ENCODE peak calls at places on chromosomes 7 and 10, in nine cellular contexts. Z is heart left ventricle, D is HFFc6, H is kidney, A is fibroblast of lung, G is neural crest cell, X is fibroblast of villous mesenchyme, E is left ventricle myocardium inferior, S is activated B cell treated with CpG ODN at 0.5 μM for 24 hours. J is an unnamed sample.

GRCh38 chr7:19969859-19970493 is 196.6 kb upstream of the TMEM196 start:
- DNase-seq in Z (no peak), D (no peak), H (no peak), A (peak), G (no peak), X (no peak), E (no peak), S (no peak), J (no peak)

GRCh38 chr7:124155400-124156022 is 122.6 kb upstream of the TMEM229A start:
- DNase-seq in Z (no peak), D (no peak), H (no peak), A (peak), G (no peak), X (peak), E (no peak), S (no peak), J (no peak)

GRCh38 chr7:22357311-22358175 is 589 bp upstream of the RAPGEF5 start:
- DNase-seq in Z (no peak), D (no peak), H (no peak), A (peak), G (peak), X (peak), E (no peak), S (no peak), J (no peak)

GRCh38 chr7:83166-83840 is 109.1 kb upstream of the FAM20C start:
- DNase-seq in Z (no peak), D (no peak), H (no peak), A (no peak), G (no peak), X (no peak), E (no peak), S (no peak), J (no peak)

GRCh38 chr10:9853405-9854010 is 1164.2 kb upstream of the CELF2 start:
- DNase-seq in Z (peak), D (no peak), H (no peak), A (peak), G (no peak), X (peak), E (peak), S (no peak), J (no peak)

GRCh38 chr7:116724560-116725231 is 52.7 kb downstream of the MET start:
- DNase-seq in Z (no peak), D (no peak), H (no peak), A (no peak), G (no peak), X (peak), E (no peak), S (no peak), J (no peak)

GRCh38 chr10:77641788-77642397 is 4.3 kb upstream of the KCNMA1 start:
- DNase-seq in Z (peak), D (peak), H (no peak), A (peak), G (peak), X (peak), E (no peak), S (no peak), J (no peak)

GRCh38 chr7:55546826-55547225 is 25.5 kb downstream of the VOPP1 start:
- DNase-seq in Z (peak), D (peak), H (no peak), A (peak), G (no peak), X (peak), E (peak), S (no peak), J (peak)

GRCh38 chr10:117094856-117095255 is 43.2 kb downstream of the VAX1 start:
- DNase-seq in Z (no peak), D (no peak), H (no peak), A (no peak), G (no peak), X (no peak), E (no peak), S (no peak), J (no peak)

GRCh38 chr10:28530751-28531150 is 2.2 kb upstream of the WAC start:
- DNase-seq in Z (no peak), D (peak), H (no peak), A (peak), G (no peak), X (no peak), E (no peak), S (no peak), J (no peak)

GRCh38 chr10:28532223-28532508 is 752 bp upstream of the WAC start:
- DNase-seq in Z (no peak), D (peak), H (no peak), A (peak), G (no peak), X (peak), E (no peak), S (no peak), J (no peak)

GRCh38 chr10:28533571-28534304 is 820 bp downstream of the WAC start:
- DNase-seq in Z (peak), D (peak), H (peak), A (peak), G (peak), X (peak), E (peak), S (peak), J (peak)

GRCh38 chr10:28533315-28533564 is 322 bp downstream of the WAC start:
- DNase-seq in Z (no peak), D (no peak), H (no peak), A (no peak), G (no peak), X (no peak), E (no peak), S (no peak), J (no peak)

GRCh38 chr10:28532509-28533314 is at the start of gene WAC:
- DNase-seq in Z (peak), D (peak), H (peak), A (peak), G (peak), X (peak), E (peak), S (peak), J (peak)
- TF ChIP-seq CTCF in Z (no peak), D (peak), H (no peak), A (no peak), G (peak), X (no peak), E (no peak), S (no peak), J (peak)

GRCh38 chr10:31709028-31709427 is 219.6 kb downstream of the ARHGAP12 start:
- DNase-seq in Z (no peak), D (no peak), H (no peak), A (no peak), G (no peak), X (no peak), E (no peak), S (no peak), J (no peak)
- TF ChIP-seq CTCF in Z (peak), D (peak), H (no peak), A (no peak), G (no peak), X (no peak), E (peak), S (no peak), J (no peak)

DNA sequence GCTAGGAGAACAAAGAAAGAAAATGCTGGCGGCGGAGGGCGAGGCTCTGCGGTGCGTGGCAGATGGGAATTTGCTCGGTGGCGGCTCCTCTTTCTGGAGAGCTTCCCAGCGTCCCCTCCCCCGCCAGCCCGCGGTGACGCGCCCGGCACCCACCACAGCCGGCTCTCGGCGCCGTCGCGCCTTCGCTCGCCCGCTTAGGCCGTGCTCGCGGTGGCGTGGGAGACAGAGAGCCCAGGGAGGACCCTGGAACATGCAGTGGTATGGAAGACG is 609 bp upstream of the CSGALNACT2 start:
- DNase-seq in Z (peak), D (peak), H (peak), A (peak), G (peak), X (peak), E (peak), S (peak), J (no peak)
- TF ChIP-seq CTCF in Z (peak), D (no peak), H (no peak), A (no peak), G (no peak), X (no peak), E (no peak), S (no peak), J (no peak)

GRCh38 chr10:73095479-73096021 is 1.1 kb downstream of the P4HA1 start:
- DNase-seq in Z (peak), D (peak), H (no peak), A (peak), G (peak), X (peak), E (peak), S (peak), J (no peak)

GRCh38 chr10:73094986-73095478 is 1.6 kb downstream of the P4HA1 start:
- DNase-seq in Z (no peak), D (no peak), H (no peak), A (no peak), G (no peak), X (no peak), E (no peak), S (no peak), J (no peak)

GRCh38 chr10:73097305-73097670 is 622 bp upstream of the P4HA1 start:
- DNase-seq in Z (no peak), D (no peak), H (no peak), A (no peak), G (no peak), X (no peak), E (no peak), S (no peak), J (no peak)

GRCh38 chr10:73096041-73096451 is 620 bp downstream of the P4HA1 start:
- DNase-seq in Z (peak), D (peak), H (peak), A (peak), G (peak), X (peak), E (peak), S (peak), J (peak)

GRCh38 chr10:73096452-73097304 is at the start of gene P4HA1:
- DNase-seq in Z (peak), D (peak), H (peak), A (peak), G (peak), X (peak), E (peak), S (peak), J (peak)
- TF ChIP-seq CTCF in Z (peak), D (peak), H (peak), A (peak), G (peak), X (peak), E (peak), S (peak), J (peak)

DNA sequence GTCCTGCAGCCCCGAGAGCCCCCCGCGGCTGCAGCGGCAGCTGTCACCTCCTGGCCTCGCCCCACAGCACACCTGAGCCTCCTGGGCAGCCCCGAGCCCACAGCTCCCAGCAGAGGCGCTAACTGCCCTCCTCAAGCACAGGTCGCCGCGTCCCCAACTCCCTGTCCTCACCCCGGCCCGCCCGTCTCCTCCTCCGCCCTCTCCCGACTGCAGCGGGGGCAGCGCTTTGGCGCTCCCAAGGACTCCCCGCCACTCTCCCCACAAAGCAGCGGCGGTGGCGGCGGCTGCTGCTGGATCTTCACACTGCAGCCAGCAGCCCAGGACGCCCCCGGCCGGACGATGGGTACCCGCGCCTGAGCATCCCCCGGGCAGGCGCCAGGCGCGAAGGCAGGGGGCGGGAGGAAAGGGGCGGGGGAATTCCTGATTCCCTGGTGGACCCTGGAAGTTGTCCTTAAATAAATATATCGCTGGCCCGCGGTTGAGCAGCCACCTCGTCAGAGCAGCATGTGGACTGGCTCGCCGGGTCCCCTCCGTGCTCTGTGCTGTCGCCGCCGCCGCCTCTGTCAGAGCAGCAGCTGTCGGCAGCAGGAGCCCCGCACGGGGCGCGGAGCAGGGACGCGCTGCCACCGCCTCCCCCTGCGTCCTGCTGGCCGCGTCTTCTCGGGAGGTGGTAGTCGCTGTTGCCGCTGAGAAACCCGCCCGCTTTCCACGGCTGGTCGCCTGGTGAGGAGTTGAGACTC is at the start of gene ZNF804B:
- DNase-seq in Z (no peak), D (no peak), H (peak), A (no peak), G (peak), X (no peak), E (peak), S (no peak), J (no peak)
- TF ChIP-seq CTCF in Z (no peak), D (no peak), H (no peak), A (no peak), G (peak), X (no peak), E (no peak), S (no peak), J (no peak)

GRCh38 chr7:105336009-105336408 is 52.7 kb downstream of the SRPK2 start:
- DNase-seq in Z (no peak), D (no peak), H (no peak), A (no peak), G (no peak), X (peak), E (no peak), S (no peak), J (no peak)
- TF ChIP-seq CTCF in Z (peak), D (peak), H (peak), A (peak), G (peak), X (peak), E (peak), S (no peak), J (peak)

GRCh38 chr7:142481548-142481947 is 223.7 kb upstream of the PRSS58 start:
- DNase-seq in Z (no peak), D (peak), H (no peak), A (no peak), G (no peak), X (no peak), E (no peak), S (no peak), J (no peak)
- TF ChIP-seq CTCF in Z (no peak), D (peak), H (no peak), A (peak), G (peak), X (no peak), E (no peak), S (no peak), J (no peak)

J was measured in CD14-positive monocyte.